ENCODE peak calls at places on chromosomes 4 and X, in eight cellular contexts. V is activated CD4-positive, alpha-beta T cell treated with anti-CD3 and anti-CD28 coated beads, Interleukin-2, amount 50 U/mL, for 24 hours; U is ureter; X is stimulated activated CD8-positive, alpha-beta memory T cell treated with anti-CD3 and anti-CD28 coated beads, Interleukin-4, amount 100 ng/mL, for 1 hour; K is fibroblast of lung; R is posterior cingulate gyrus; E is A172; A is HT1080. Q is an unnamed sample.

GRCh38 chrX:51437521-51437920 is 58.9 kb downstream of the NUDT11 start:
- DNase-seq in U (no peak), E (no peak), A (no peak), V (no peak), R (no peak), K (no peak), X (no peak), Q (no peak)

GRCh38 chr4:89193828-89194227 is 82.5 kb downstream of the TIGD2 start:
- DNase-seq in A (no peak), X (no peak), E (no peak), U (no peak), R (no peak), K (no peak), V (no peak), Q (no peak)

GRCh38 chrX:100911731-100912130 is 17.0 kb downstream of the XKRX start:
- DNase-seq in X (no peak), R (no peak), K (peak), A (peak), E (no peak), V (no peak), U (no peak), Q (peak)

GRCh38 chr4:1137850-1138249 is 24.5 kb upstream of the RNF212 start:
- DNase-seq in A (no peak), U (no peak), K (no peak), V (no peak), X (no peak), R (no peak), E (no peak), Q (no peak)

GRCh38 chr4:99275050-99275449 is 15.7 kb downstream of the ADH1A start:
- DNase-seq in A (no peak), V (no peak), E (no peak), X (no peak), U (no peak), R (no peak), K (no peak), Q (no peak)

GRCh38 chr4:152172146-152172545 is 363.7 kb downstream of the FBXW7 start:
- DNase-seq in K (no peak), V (no peak), U (no peak), X (no peak), A (no peak), R (no peak), E (no peak), Q (no peak)

GRCh38 chrX:25144043-25144940 is 128.5 kb upstream of the ARX start:
- DNase-seq in V (peak), X (no peak), A (peak), E (peak), U (no peak), R (peak), K (peak), Q (peak)

GRCh38 chr4:121900132-121900983 is 30.1 kb upstream of the BBS7 start:
- DNase-seq in R (peak), A (peak), K (peak), E (peak), X (no peak), U (peak), V (peak), Q (peak)

GRCh38 chrX:134482371-134482770 is 22.4 kb downstream of the HPRT1 start:
- DNase-seq in X (no peak), E (no peak), A (no peak), K (no peak), R (no peak), V (no peak), U (no peak), Q (no peak)

GRCh38 chr4:185467101-185467500 is 4.4 kb downstream of the CCDC110 start:
- DNase-seq in V (no peak), R (no peak), U (no peak), X (no peak), K (peak), A (no peak), E (no peak), Q (no peak)

GRCh38 chrX:10617964-10618342 is 2.4 kb downstream of the MID1 start:
- DNase-seq in E (peak), X (no peak), K (peak), R (no peak), V (no peak), A (peak), U (no peak), Q (peak)

GRCh38 chr4:158051401-158052235 is 121.2 kb downstream of the GASK1B start:
- DNase-seq in A (peak), E (peak), V (no peak), U (peak), R (no peak), K (peak), X (no peak), Q (peak)

GRCh38 chr4:87108142-87108546 is 112.3 kb downstream of the KLHL8 start:
- DNase-seq in V (no peak), A (peak), U (no peak), X (no peak), R (no peak), K (peak), E (peak), Q (peak)

GRCh38 chrX:124862304-124862703 is 457.4 kb upstream of the TEX13C start:
- DNase-seq in E (no peak), X (no peak), V (no peak), R (no peak), K (no peak), A (no peak), U (no peak), Q (no peak)

GRCh38 chr4:101020956-101021355 is 326.4 kb downstream of the PPP3CA start:
- DNase-seq in V (no peak), X (no peak), A (peak), R (no peak), E (peak), K (peak), U (no peak), Q (peak)